ENCODE peak calls at places on chromosomes 7 and 10, in four cellular contexts. B is left lung, H is GM23248, F is lower lobe of right lung. R is an unnamed sample. For H3K4me1, the result is how much of the 10 kb centered on the place peaks cover.

GRCh38 chr7:46908770-46909169 is 673.1 kb downstream of the TNS3 start:
- DNase-seq in B (no peak), F (no peak), H (peak), R (no peak)

GRCh38 chr7:12222889-12223579 is 11.9 kb downstream of the TMEM106B start:
- DNase-seq in H (no peak), F (no peak), B (no peak), R (peak)

GRCh38 chr7:138987686-138988085 is 6.5 kb upstream of the KIAA1549 start:
- DNase-seq in F (no peak), B (no peak), H (peak), R (no peak)

GRCh38 chr10:63886281-63887025 is 365.3 kb downstream of the REEP3 start:
- DNase-seq in F (no peak), H (no peak), B (no peak), R (no peak)

GRCh38 chr7:33882040-33882800 is 23.1 kb upstream of the BMPER start:
- DNase-seq in F (no peak), B (no peak), H (peak), R (no peak)

GRCh38 chr7:101422361-101423195 is 59.9 kb downstream of the COL26A1 start:
- DNase-seq in F (no peak), H (no peak), B (peak), R (no peak)

GRCh38 chr7:44284881-44285541 is 40.4 kb downstream of the CAMK2B start:
- DNase-seq in B (no peak), H (no peak), F (peak), R (no peak)

GRCh38 chr10:86969421-86970041 is 1.2 kb downstream of the ADIRF start:
- DNase-seq in F (no peak), B (peak), H (peak), R (no peak)

GRCh38 chr7:74272305-74273038 is 16.7 kb upstream of the CLIP2 start:
- DNase-seq in H (peak), F (peak), B (peak), R (no peak)

GRCh38 chr10:43820663-43821062 is 172.0 kb upstream of the ZNF32 start:
- DNase-seq in F (no peak), H (peak), B (no peak), R (no peak)

GRCh38 chr10:121157998-121158397 is 306.8 kb downstream of the WDR11 start:
- DNase-seq in F (peak), H (no peak), B (no peak), R (no peak)

GRCh38 chr10:63633677-63634487 is 112.7 kb downstream of the REEP3 start:
- DNase-seq in H (peak), B (no peak), F (no peak), R (no peak)

GRCh38 chr10:68167271-68167670 is 58.0 kb downstream of the MYPN start:
- DNase-seq in H (peak), B (no peak), F (no peak), R (no peak)

GRCh38 chr7:151306374-151306773 is 35.2 kb upstream of the NUB1 start:
- DNase-seq in H (no peak), F (no peak), B (no peak), R (no peak)

GRCh38 chr7:152504367-152504766 is 68.6 kb upstream of the KMT2C start:
- DNase-seq in F (no peak), H (no peak), B (no peak), R (no peak)

GRCh38 chr10:77653210-77653609 is 15.6 kb upstream of the KCNMA1 start:
- DNase-seq in F (no peak), H (no peak), B (no peak), R (no peak)

GRCh38 chr10:110793887-110794286 is 77.8 kb upstream of the PDCD4 start:
- DNase-seq in F (no peak), B (no peak), H (no peak), R (no peak)

GRCh38 chr10:69320521-69320920 is 42.2 kb downstream of the HK1 start:
- DNase-seq in B (no peak), F (no peak), H (no peak), R (no peak)

GRCh38 chr10:132455441-132455971 is 58.5 kb downstream of the PWWP2B start:
- DNase-seq in F (no peak), B (peak), H (no peak), R (no peak)

GRCh38 chr10:76209135-76209534 is 777.7 kb downstream of the LRMDA start:
- DNase-seq in F (no peak), H (peak), B (no peak), R (no peak)

GRCh38 chr10:125629758-125630376 is 53.1 kb downstream of the TEX36 start:
- DNase-seq in B (no peak), F (no peak), H (peak), R (no peak)

GRCh38 chr7:129169171-129169643 is 19.2 kb upstream of the SMO start:
- DNase-seq in F (no peak), H (peak), B (peak), R (no peak)

GRCh38 chr7:155818154-155818819 is 6.0 kb upstream of the SHH start:
- DNase-seq in B (peak), H (no peak), F (peak), R (no peak)

GRCh38 chr7:116780966-116781365 is 81.4 kb upstream of the CAPZA2 start:
- DNase-seq in F (peak), H (no peak), B (no peak), R (no peak)

GRCh38 chr10:120506674-120507073 is 49.6 kb downstream of the PLPP4 start:
- DNase-seq in F (no peak), B (no peak), H (peak), R (no peak)

GRCh38 chr7:100170111-100170897 is 1.9 kb upstream of the GAL3ST4 start:
- DNase-seq in F (no peak), H (no peak), B (no peak), R (no peak)

GRCh38 chr7:95302976-95303375 is 21.4 kb downstream of the PON1 start:
- DNase-seq in F (no peak), B (no peak), H (no peak), R (no peak)

GRCh38 chr7:92179393-92179924 is 517 bp upstream of the LRRD1 start:
- DNase-seq in H (peak), F (no peak), B (no peak), R (no peak)

GRCh38 chr7:93566876-93567275 is 7.6 kb downstream of the CALCR start:
- DNase-seq in H (peak), B (no peak), F (no peak), R (no peak)

GRCh38 chr7:157250605-157251228 is 86.1 kb upstream of the DNAJB6 start:
- DNase-seq in B (no peak), H (peak), F (no peak), R (peak)

GRCh38 chr7:114854369-114854768 is 67.5 kb upstream of the MDFIC start:
- DNase-seq in F (no peak), H (no peak), B (no peak), R (no peak)

GRCh38 chr7:44912775-44913347 is 27.5 kb upstream of the PURB start:
- DNase-seq in F (no peak), H (no peak), B (no peak), R (no peak)

GRCh38 chr7:12771378-12771877 is 84.0 kb downstream of the ARL4A start:
- DNase-seq in B (no peak), H (peak), F (no peak), R (no peak)

GRCh38 chr10:100970076-100970913 is 991 bp downstream of the SEMA4G start:
- DNase-seq in B (no peak), F (no peak), H (no peak), R (no peak)

GRCh38 chr7:20598479-20599419 is 16.7 kb upstream of the ABCB5 start:
- DNase-seq in H (peak), F (no peak), B (no peak), R (no peak)

GRCh38 chr10:120336910-120337540 is 120.0 kb upstream of the PLPP4 start:
- DNase-seq in B (no peak), F (peak), H (peak), R (peak)

GRCh38 chr10:29728541-29729049 is 93.8 kb upstream of the SVIL start:
- DNase-seq in F (no peak), B (no peak), H (no peak), R (no peak)
- H3K4me1 ChIP-seq in F (half or more), B (half or more), H (under half), R (under half)

DNA sequence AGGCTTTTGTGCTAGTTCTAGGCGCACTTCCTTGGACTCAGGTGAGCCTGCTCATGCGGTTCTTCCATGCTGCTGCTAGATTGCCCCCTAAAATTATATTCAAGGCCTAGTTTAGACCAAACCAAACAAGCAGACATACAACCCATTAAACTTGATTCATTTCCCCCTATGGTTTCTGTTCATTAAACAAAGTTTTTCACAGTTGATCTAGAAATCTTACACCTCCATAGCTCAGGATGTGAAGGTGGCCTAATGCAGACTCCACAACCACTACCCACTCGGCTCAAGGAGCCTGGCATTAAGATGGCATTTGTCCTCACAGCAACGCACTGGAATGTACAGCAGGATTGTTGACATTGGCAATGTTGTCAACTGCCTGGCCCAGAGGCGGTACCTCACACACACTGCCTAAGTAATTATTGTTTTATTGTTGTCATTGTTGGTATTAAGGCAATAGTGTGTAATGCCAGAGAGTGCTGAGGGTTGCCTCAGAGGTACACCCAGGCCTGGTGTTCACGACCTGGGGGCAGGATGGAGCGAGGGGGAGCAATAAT is 38.4 kb downstream of the LRRC18 start:
- DNase-seq in F (no peak), H (no peak), B (no peak), R (no peak)
- H3K27ac ChIP-seq in F (peak), H (no peak), B (no peak), R (no peak)

GRCh38 chr10:114665406-114665805 is 7.3 kb upstream of the ABLIM1 start:
- DNase-seq in H (no peak), B (no peak), F (no peak), R (no peak)
- H3K4me3 ChIP-seq in H (no peak), B (no peak), F (no peak), R (no peak)

DNA sequence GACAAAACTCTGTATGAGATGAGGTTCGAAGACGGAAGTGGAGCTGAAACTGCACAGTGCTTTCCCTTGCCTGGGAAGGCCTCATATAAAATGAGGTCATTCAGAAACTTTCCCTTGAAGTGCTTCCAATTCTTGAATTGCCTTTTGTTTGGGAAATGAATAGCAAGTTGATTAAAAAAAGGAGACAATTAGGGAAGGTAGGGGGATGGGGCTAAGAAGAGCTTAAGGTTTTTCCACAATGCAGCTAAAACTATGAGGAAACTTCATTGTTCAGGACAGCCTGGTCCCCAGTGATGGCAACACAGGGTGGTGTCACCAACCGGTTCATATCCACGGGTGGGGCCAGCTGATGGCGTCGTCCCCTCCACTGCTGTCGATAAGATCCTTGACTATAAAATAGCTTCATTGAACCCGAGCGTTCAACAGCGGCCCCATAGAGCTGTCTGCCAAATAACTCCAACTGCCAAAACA is 3.0 kb upstream of the CELF2 start:
- DNase-seq in F (peak), B (peak), H (no peak), R (no peak)
- H3K4me1 ChIP-seq in F (under half), B (under half), H (under half), R (under half)

GRCh38 chr7:29971566-29972314 is 17.9 kb downstream of the SCRN1 start:
- DNase-seq in H (no peak), B (no peak), F (no peak), R (no peak)
- H3K27ac ChIP-seq in H (no peak), B (no peak), F (no peak), R (no peak)

GRCh38 chr10:35780970-35781642 is 139.0 kb upstream of the FZD8 start:
- DNase-seq in F (no peak), B (no peak), H (no peak), R (no peak)
- H3K4me3 ChIP-seq in F (no peak), B (no peak), H (no peak), R (no peak)

R was measured in naive thymus-derived CD4-positive, alpha-beta T cell.